ENCODE peak calls at places on chromosomes 4 and X, in five cellular contexts. R, T, S, X and O are unnamed samples.

GRCh38 chr4:85092943-85093342 is 126.5 kb upstream of the WDFY3 start:
- DNase-seq in R (no peak), T (no peak), S (no peak), X (no peak), O (no peak)

GRCh38 chr4:186149872-186150271 is 41.5 kb upstream of the CYP4V2 start:
- DNase-seq in R (peak; percentile 93), T (no peak), S (peak; percentile 80), X (no peak), O (peak; percentile 78)

GRCh38 chrX:39652336-39652735 is 445.4 kb downstream of the BCOR start:
- DNase-seq in R (no peak), T (no peak), S (no peak), X (no peak), O (no peak)

GRCh38 chr4:124427095-124427767 is 285.3 kb downstream of the ANKRD50 start:
- DNase-seq in R (no peak), T (no peak), S (peak; percentile 21), X (no peak), O (no peak)

GRCh38 chr4:154559141-154559841 is 3.5 kb upstream of the FGB start:
- DNase-seq in R (no peak), T (no peak), S (no peak), X (no peak), O (no peak)

GRCh38 chr4:107071108-107071507 is 35.0 kb upstream of the DKK2 start:
- DNase-seq in R (no peak), T (no peak), S (no peak), X (no peak), O (no peak)

GRCh38 chr4:177391953-177392352 is 50.3 kb downstream of the AGA start:
- DNase-seq in R (no peak), T (peak; percentile 17), S (no peak), X (no peak), O (no peak)

GRCh38 chrX:46235778-46236177 is 309.4 kb downstream of the ZNF674 start:
- DNase-seq in R (no peak), T (no peak), S (no peak), X (no peak), O (no peak)

GRCh38 chr4:88738714-88739366 is 41.2 kb upstream of the NAP1L5 start:
- DNase-seq in R (no peak), T (no peak), S (no peak), X (no peak), O (no peak)

GRCh38 chrX:135596495-135596894 is 76.0 kb downstream of the INTS6L start:
- DNase-seq in R (peak; percentile 69), T (peak; percentile 12), S (peak; percentile 22), X (no peak), O (no peak)

GRCh38 chr4:83036991-83037390 is 2.0 kb downstream of the COPS4 start:
- DNase-seq in R (no peak), T (no peak), S (no peak), X (no peak), O (no peak)

GRCh38 chr4:148557793-148558192 is 115.6 kb upstream of the NR3C2 start:
- DNase-seq in R (no peak), T (no peak), S (no peak), X (no peak), O (no peak)

GRCh38 chr4:46886711-46887110 is 22.3 kb downstream of the COX7B2 start:
- DNase-seq in R (no peak), T (no peak), S (no peak), X (no peak), O (no peak)

GRCh38 chr4:138138774-138139173 is 103.4 kb downstream of the SLC7A11 start:
- DNase-seq in R (no peak), T (no peak), S (no peak), X (no peak), O (no peak)

GRCh38 chr4:174316954-174317353 is 33.2 kb downstream of the CEP44 start:
- DNase-seq in R (no peak), T (no peak), S (no peak), X (no peak), O (no peak)

GRCh38 chr4:164408831-164409230 is 345.1 kb upstream of the SMIM31 start:
- DNase-seq in R (no peak), T (no peak), S (no peak), X (no peak), O (no peak)

GRCh38 chrX:148412006-148412405 is 88.4 kb upstream of the AFF2 start:
- DNase-seq in R (no peak), T (no peak), S (no peak), X (no peak), O (no peak)

GRCh38 chr4:4433941-4434340 is 47.0 kb downstream of the NSG1 start:
- DNase-seq in R (no peak), T (no peak), S (no peak), X (no peak), O (no peak)

GRCh38 chr4:162011039-162011438 is 152.8 kb downstream of the FSTL5 start:
- DNase-seq in R (no peak), T (no peak), S (no peak), X (no peak), O (no peak)

GRCh38 chr4:183812567-183812966 is 92.5 kb upstream of the STOX2 start:
- DNase-seq in R (no peak), T (no peak), S (no peak), X (no peak), O (no peak)

GRCh38 chr4:2804449-2804972 is 11.6 kb downstream of the SH3BP2 start:
- DNase-seq in R (peak; percentile 61), T (no peak), S (peak; percentile 19), X (peak; percentile 37), O (no peak)

GRCh38 chrX:25600776-25601175 is 537.4 kb upstream of the MAGEB18 start:
- DNase-seq in R (no peak), T (no peak), S (no peak), X (no peak), O (no peak)

GRCh38 chrX:131741103-131741581 is 197.3 kb downstream of the OR13H1 start:
- DNase-seq in R (peak; percentile 87), T (peak; percentile 81), S (peak; percentile 83), X (no peak), O (peak; percentile 69)

GRCh38 chrX:47179221-47179927 is 14.3 kb upstream of the UBA1 start:
- DNase-seq in R (peak; percentile 83), T (no peak), S (peak; percentile 72), X (no peak), O (peak; percentile 84)

GRCh38 chr4:8656185-8656517 is 63.6 kb downstream of the CPZ start:
- DNase-seq in R (peak; percentile 64), T (no peak), S (no peak), X (peak; percentile 49), O (no peak)

GRCh38 chrX:67724359-67725110 is 180.7 kb downstream of the AR start:
- DNase-seq in R (no peak), T (no peak), S (no peak), X (no peak), O (no peak)

GRCh38 chr4:98617358-98618047 is 40.9 kb downstream of the TSPAN5 start:
- DNase-seq in R (no peak), T (no peak), S (no peak), X (no peak), O (no peak)

GRCh38 chrX:17442898-17443297 is 67.9 kb downstream of the NHS start:
- DNase-seq in R (no peak), T (no peak), S (no peak), X (no peak), O (no peak)

GRCh38 chr4:123191728-123192127 is 204.9 kb upstream of the SPRY1 start:
- DNase-seq in R (no peak), T (no peak), S (no peak), X (no peak), O (no peak)

GRCh38 chr4:85221606-85222005 is 253.3 kb upstream of the ARHGAP24 start:
- DNase-seq in R (no peak), T (no peak), S (no peak), X (no peak), O (no peak)

GRCh38 chr4:21136231-21136630 is 436.0 kb downstream of the PACRGL start:
- DNase-seq in R (no peak), T (no peak), S (no peak), X (no peak), O (no peak)

GRCh38 chr4:41141910-41142309 is 72.4 kb downstream of the APBB2 start:
- DNase-seq in R (no peak), T (no peak), S (no peak), X (no peak), O (no peak)

DNA sequence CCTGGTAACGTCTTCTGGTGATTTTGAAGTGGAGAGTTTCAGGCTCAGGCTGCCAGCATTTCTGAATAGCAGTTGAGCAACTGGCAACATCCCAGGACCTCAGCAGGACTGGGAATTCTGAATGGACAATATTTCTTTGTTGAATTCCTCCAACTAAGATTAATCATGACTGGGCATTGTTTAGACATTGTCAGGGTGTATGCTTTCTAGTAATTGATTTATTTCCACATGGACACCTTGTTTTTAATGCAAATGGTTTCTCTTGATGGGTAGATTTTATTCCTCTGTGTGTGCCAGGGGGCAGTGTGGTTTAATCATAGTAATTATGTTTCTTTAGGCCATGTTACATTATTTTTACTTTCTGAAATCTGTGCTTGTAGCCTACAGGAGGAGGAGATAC is 1004.7 kb upstream of the LCORL start:
- DNase-seq in R (no peak), T (no peak), S (peak; percentile 16), X (no peak), O (no peak)
- H3K9me3 ChIP-seq in R (no peaks in the 10 kb centered on the region), T (no peaks in the 10 kb centered on the region), S (no peaks in the 10 kb centered on the region), X (no peaks in the 10 kb centered on the region), O (no peaks in the 10 kb centered on the region)

DNA sequence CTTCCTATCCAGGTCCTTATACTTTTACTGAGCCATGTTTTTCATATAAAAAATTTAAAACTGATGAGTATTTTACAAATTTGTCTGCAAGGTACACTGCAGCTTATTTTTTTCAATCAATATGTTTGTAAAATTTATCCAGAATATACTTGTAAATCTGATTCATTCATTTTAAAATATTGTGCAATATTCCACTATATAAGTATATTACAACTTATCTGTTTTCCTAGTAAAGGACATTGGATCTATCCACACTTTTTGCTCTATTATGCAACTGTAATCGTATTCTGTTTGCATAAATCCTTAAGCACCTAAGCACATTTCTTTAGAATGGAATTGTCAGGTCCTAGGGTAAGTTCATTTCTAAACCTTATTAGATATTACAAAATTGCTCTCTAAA is 49.5 kb downstream of the TBC1D9 start:
- DNase-seq in R (no peak), T (no peak), S (no peak), X (no peak), O (no peak)
- H3K4me1 ChIP-seq in R (peaks cover 3% of the 10 kb centered on the region), T (no peaks in the 10 kb centered on the region), S (peaks cover 4% of the 10 kb centered on the region), X (peaks cover 16% of the 10 kb centered on the region), O (no peaks in the 10 kb centered on the region)

DNA sequence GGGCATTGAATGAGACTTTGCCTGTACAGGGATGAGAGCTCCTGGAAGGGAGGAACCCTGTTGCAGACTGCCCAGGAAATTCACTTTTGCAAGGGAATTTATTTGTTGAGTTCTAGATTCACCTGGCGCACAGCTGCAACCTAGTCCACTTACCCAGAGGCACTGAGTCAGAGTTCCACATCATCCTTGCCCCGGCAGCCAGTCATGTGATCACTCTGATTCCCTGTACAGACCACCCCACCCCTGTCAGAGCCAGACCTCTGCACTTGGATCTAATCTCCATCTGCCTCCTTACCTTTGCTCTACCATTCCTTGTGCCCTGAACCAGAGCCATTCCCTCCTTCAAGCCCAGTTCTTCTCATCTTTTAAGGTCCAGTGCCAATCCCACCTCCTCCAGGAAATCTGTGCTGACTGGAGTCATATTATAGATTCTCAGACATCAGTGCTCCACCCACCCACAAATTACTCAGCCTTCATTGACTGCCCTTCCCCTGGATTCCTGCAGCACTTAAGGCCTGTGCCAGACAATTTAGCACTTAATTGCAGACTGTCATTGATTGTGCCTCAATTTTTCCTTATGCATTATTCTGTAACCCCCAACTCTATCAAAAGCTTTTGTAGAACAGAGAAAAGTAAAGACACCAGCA is 84.1 kb upstream of the MAGEA4 start:
- DNase-seq in R (no peak), T (no peak), S (no peak), X (no peak), O (no peak)
- H3K9me3 ChIP-seq in R (no peaks in the 10 kb centered on the region), T (no peaks in the 10 kb centered on the region), S (no peaks in the 10 kb centered on the region), X (no peaks in the 10 kb centered on the region), O (no peaks in the 10 kb centered on the region)

GRCh38 chr4:7430965-7431695 is 3.6 kb downstream of the PSAPL1 start:
- DNase-seq in R (peak; percentile 66), T (no peak), S (no peak), X (peak; percentile 59), O (peak; percentile 18)
- H3K4me1 ChIP-seq in R (no peaks in the 10 kb centered on the region), T (no peaks in the 10 kb centered on the region), S (no peaks in the 10 kb centered on the region), X (peaks cover 32% of the 10 kb centered on the region), O (no peaks in the 10 kb centered on the region)